ENCODE peak calls at places on chromosome 6, in seven cellular contexts. T, W, K, I, A, H and E are unnamed samples.

GRCh38 chr6:81750660-81751387 is 1.7 kb downstream of the TENT5A start:
- DNase-seq in A (no peak), T (no peak), I (peak; percentile 18), W (no peak), K (peak; percentile 62), H (peak; percentile 26), E (no peak)

GRCh38 chr6:111585241-111585968 is 20.3 kb downstream of the TRAF3IP2 start:
- DNase-seq in K (peak; percentile 46), H (peak; percentile 49), T (no peak), I (peak; percentile 75), W (no peak), A (no peak), E (no peak)

GRCh38 chr6:162849269-162849668 is 121.5 kb downstream of the PACRG start:
- DNase-seq in H (no peak), A (no peak), W (peak; percentile 12), K (no peak), T (no peak), I (no peak), E (no peak)

GRCh38 chr6:50030777-50031562 is 9.2 kb upstream of the DEFB110 start:
- DNase-seq in H (no peak), T (no peak), K (peak; percentile 26), W (no peak), A (peak; percentile 46), I (peak; percentile 5), E (no peak)

GRCh38 chr6:158322400-158322723 is 10.1 kb downstream of the TULP4 start:
- DNase-seq in W (no peak), H (no peak), I (no peak), K (no peak), T (no peak), A (no peak), E (no peak)

GRCh38 chr6:162364488-162364887 is 363.1 kb downstream of the PRKN start:
- DNase-seq in K (no peak), A (no peak), T (no peak), W (no peak), H (no peak), I (no peak), E (no peak)

GRCh38 chr6:79909517-79909916 is 37.8 kb downstream of the ELOVL4 start:
- DNase-seq in I (no peak), T (no peak), H (no peak), A (no peak), K (no peak), W (no peak), E (no peak)

GRCh38 chr6:44074383-44075136 is 52.7 kb downstream of the MRPL14 start:
- DNase-seq in K (peak; percentile 70), I (peak; percentile 87), H (peak; percentile 68), W (peak; percentile 70), A (no peak), T (peak; percentile 60), E (peak; percentile 81)

GRCh38 chr6:163356324-163356723 is 58.2 kb upstream of the QKI start:
- DNase-seq in A (no peak), T (no peak), K (peak; percentile 47), W (peak; percentile 50), H (peak; percentile 88), I (peak; percentile 71), E (peak; percentile 75)

GRCh38 chr6:142074516-142074915 is 58.2 kb upstream of the GJE1 start:
- DNase-seq in H (no peak), T (no peak), K (no peak), I (peak; percentile 0), W (no peak), A (no peak), E (no peak)

GRCh38 chr6:25984265-25984664 is 21.7 kb downstream of the TRIM38 start:
- DNase-seq in I (no peak), K (no peak), T (no peak), W (no peak), H (no peak), A (no peak), E (no peak)
- TF ChIP-seq CTCF in I (no peak), K (no peak), T (no peak), W (no peak), H (no peak), A (no peak), E (no peak)

GRCh38 chr6:169169375-169169774 is 84.3 kb downstream of the THBS2 start:
- DNase-seq in K (peak; percentile 32), W (no peak), H (no peak), A (peak; percentile 28), I (no peak), T (no peak), E (no peak)

GRCh38 chr6:169169941-169170582 is 83.6 kb downstream of the THBS2 start:
- DNase-seq in T (no peak), I (no peak), W (no peak), K (no peak), A (no peak), H (no peak), E (no peak)

GRCh38 chr6:169168302-169168630 is 85.4 kb downstream of the THBS2 start:
- DNase-seq in W (no peak), T (no peak), H (no peak), K (no peak), I (no peak), A (no peak), E (no peak)

GRCh38 chr6:169167581-169168301 is 85.9 kb downstream of the THBS2 start:
- DNase-seq in I (peak; percentile 99), H (peak; percentile 100), W (peak; percentile 80), K (no peak), T (no peak), A (peak; percentile 60), E (no peak)

GRCh38 chr6:169168706-169169105 is 84.9 kb downstream of the THBS2 start:
- DNase-seq in I (no peak), W (no peak), H (no peak), A (no peak), T (no peak), K (no peak), E (no peak)
- H3K27ac ChIP-seq in I (peak overlapping the region; percentile 96), W (peak overlapping the region; percentile 40), H (peak overlapping the region; percentile 99), A (no peak overlapping the region), T (no peak overlapping the region), K (peak overlapping the region; percentile 74), E (peak overlapping the region; percentile 18)

GRCh38 chr6:140201787-140202458 is 827.5 kb upstream of the CITED2 start:
- DNase-seq in I (peak; percentile 7), K (no peak), A (no peak), H (no peak), T (no peak), W (no peak), E (no peak)
- H3K4me1 ChIP-seq in I (peaks cover 2% of the 10 kb centered on the region), K (no peaks in the 10 kb centered on the region), A (no peaks in the 10 kb centered on the region), H (peaks cover 11% of the 10 kb centered on the region), T (no peaks in the 10 kb centered on the region), W (peaks cover 21% of the 10 kb centered on the region), E (peaks cover 10% of the 10 kb centered on the region)

GRCh38 chr6:98843274-98844243 is 9.2 kb downstream of the POU3F2 start:
- DNase-seq in K (no peak), W (no peak), I (no peak), T (no peak), H (peak; percentile 39), A (no peak), E (no peak)
- TF ChIP-seq CTCF in K (no peak), W (no peak), I (no peak), T (no peak), H (no peak), A (no peak), E (no peak)

GRCh38 chr6:120779441-120779840 is 554.8 kb downstream of the TBC1D32 start:
- DNase-seq in I (no peak), T (no peak), W (no peak), H (no peak), K (no peak), A (no peak), E (no peak)

GRCh38 chr6:120771019-120771418 is 563.3 kb downstream of the TBC1D32 start:
- DNase-seq in H (no peak), T (no peak), I (no peak), W (no peak), K (no peak), A (no peak), E (no peak)

DNA sequence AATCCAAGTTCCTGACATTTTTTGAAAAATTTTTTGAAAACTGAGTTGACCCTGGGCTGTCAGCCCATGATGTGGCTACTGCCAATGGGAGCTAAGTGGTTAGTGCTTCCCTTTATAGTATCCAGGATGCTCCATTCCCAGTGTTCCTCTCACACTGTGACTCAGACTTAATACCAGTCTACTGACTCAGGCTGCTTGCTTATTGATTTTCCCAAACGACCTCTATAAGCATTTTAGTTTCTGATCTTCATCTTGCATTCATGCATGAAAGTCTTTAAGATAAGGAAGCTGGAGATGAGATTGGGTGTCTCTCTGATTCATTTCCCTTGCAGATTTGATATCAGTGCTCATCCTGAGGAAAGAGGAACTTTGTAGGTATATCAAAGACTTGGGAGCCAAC is 560.0 kb downstream of the TBC1D32 start:
- DNase-seq in H (peak; percentile 55), I (no peak), K (peak; percentile 59), A (peak; percentile 62), W (no peak), T (no peak), E (no peak)
- H3K27ac ChIP-seq in H (no peak overlapping the region), I (no peak overlapping the region), K (no peak overlapping the region), A (peak overlapping the region; percentile 28), W (no peak overlapping the region), T (no peak overlapping the region), E (no peak overlapping the region)

GRCh38 chr6:10397756-10398438 is 17.0 kb downstream of the TFAP2A start:
- DNase-seq in I (no peak), W (no peak), T (no peak), A (no peak), K (peak; percentile 16), H (no peak), E (no peak)
- H3K4me1 ChIP-seq in I (no peaks in the 10 kb centered on the region), W (no peaks in the 10 kb centered on the region), T (no peaks in the 10 kb centered on the region), A (peaks cover 12% of the 10 kb centered on the region), K (peaks cover 45% of the 10 kb centered on the region), H (no peaks in the 10 kb centered on the region), E (no peaks in the 10 kb centered on the region)

GRCh38 chr6:11042025-11042749 is 1.9 kb downstream of the ELOVL2 start:
- DNase-seq in T (no peak), W (no peak), K (no peak), I (no peak), A (no peak), H (no peak), E (no peak)

GRCh38 chr6:11043552-11043960 is 549 bp downstream of the ELOVL2 start:
- DNase-seq in A (no peak), W (no peak), H (no peak), K (no peak), I (no peak), T (no peak), E (no peak)

GRCh38 chr6:11042750-11043551 is 1.2 kb downstream of the ELOVL2 start:
- DNase-seq in T (no peak), H (peak; percentile 33), I (peak; percentile 44), W (peak; percentile 23), K (peak; percentile 15), A (no peak), E (no peak)

GRCh38 chr6:11044712-11045167 is 635 bp upstream of the ELOVL2 start:
- DNase-seq in H (no peak), K (no peak), A (no peak), W (no peak), T (no peak), I (no peak), E (no peak)

GRCh38 chr6:11043961-11044711 is at the start of gene ELOVL2:
- DNase-seq in K (no peak), I (peak; percentile 61), A (no peak), T (no peak), H (peak; percentile 54), W (peak; percentile 16), E (no peak)
- TF ChIP-seq CTCF in K (peak; percentile 85), I (peak; percentile 99), A (no peak), T (no peak), H (peak; percentile 48), W (peak; percentile 33), E (peak; percentile 28)